ENCODE peak calls at places on chromosomes 11 and 22, in four cellular contexts. L, E, G and V are unnamed samples.

GRCh38 chr11:83827940-83828554 is 541.9 kb upstream of the CCDC90B start:
- DNase-seq in L (no peak), E (no peak), G (peak), V (peak)

GRCh38 chr11:107017433-107018227 is 646 bp downstream of the GUCY1A2 start:
- DNase-seq in L (peak), E (no peak), G (peak), V (peak)

GRCh38 chr22:47965896-47966295 is 1203.4 kb downstream of the TBC1D22A start:
- DNase-seq in L (no peak), E (no peak), G (no peak), V (no peak)

GRCh38 chr11:64088159-64089026 is 52.7 kb downstream of the FLRT1 start:
- DNase-seq in L (no peak), E (no peak), G (no peak), V (no peak)

GRCh38 chr11:134270250-134270714 is 5.9 kb upstream of the GLB1L3 start:
- DNase-seq in L (no peak), E (no peak), G (no peak), V (no peak)

GRCh38 chr11:36452987-36453386 is 57.1 kb downstream of the TRAF6 start:
- DNase-seq in L (no peak), E (no peak), G (no peak), V (no peak)

GRCh38 chr11:1877211-1878133 is 14.2 kb downstream of the PRR33 start:
- DNase-seq in L (peak), E (peak), G (no peak), V (peak)

GRCh38 chr11:45880772-45881570 is 4.5 kb upstream of the MAPK8IP1 start:
- DNase-seq in L (no peak), E (no peak), G (no peak), V (no peak)

GRCh38 chr11:66863428-66864125 is 6.7 kb downstream of the LRFN4 start:
- DNase-seq in L (no peak), E (no peak), G (no peak), V (no peak)

GRCh38 chr11:1563697-1564534 is 8.2 kb downstream of the DUSP8 start:
- DNase-seq in L (no peak), E (no peak), G (no peak), V (no peak)

GRCh38 chr11:19460718-19461405 is 220.1 kb upstream of the E2F8 start:
- DNase-seq in L (no peak), E (no peak), G (no peak), V (no peak)

GRCh38 chr22:38707346-38707745 is 1.6 kb downstream of the GTPBP1 start:
- DNase-seq in L (peak), E (no peak), G (no peak), V (peak)

GRCh38 chr22:38706101-38706884 is 549 bp downstream of the GTPBP1 start:
- DNase-seq in L (peak), E (peak), G (no peak), V (no peak)

GRCh38 chr22:38704568-38705234 is 1.0 kb upstream of the GTPBP1 start:
- DNase-seq in L (no peak), E (no peak), G (no peak), V (no peak)

GRCh38 chr22:38706885-38707180 is 1.1 kb downstream of the GTPBP1 start:
- DNase-seq in L (no peak), E (no peak), G (no peak), V (no peak)

DNA sequence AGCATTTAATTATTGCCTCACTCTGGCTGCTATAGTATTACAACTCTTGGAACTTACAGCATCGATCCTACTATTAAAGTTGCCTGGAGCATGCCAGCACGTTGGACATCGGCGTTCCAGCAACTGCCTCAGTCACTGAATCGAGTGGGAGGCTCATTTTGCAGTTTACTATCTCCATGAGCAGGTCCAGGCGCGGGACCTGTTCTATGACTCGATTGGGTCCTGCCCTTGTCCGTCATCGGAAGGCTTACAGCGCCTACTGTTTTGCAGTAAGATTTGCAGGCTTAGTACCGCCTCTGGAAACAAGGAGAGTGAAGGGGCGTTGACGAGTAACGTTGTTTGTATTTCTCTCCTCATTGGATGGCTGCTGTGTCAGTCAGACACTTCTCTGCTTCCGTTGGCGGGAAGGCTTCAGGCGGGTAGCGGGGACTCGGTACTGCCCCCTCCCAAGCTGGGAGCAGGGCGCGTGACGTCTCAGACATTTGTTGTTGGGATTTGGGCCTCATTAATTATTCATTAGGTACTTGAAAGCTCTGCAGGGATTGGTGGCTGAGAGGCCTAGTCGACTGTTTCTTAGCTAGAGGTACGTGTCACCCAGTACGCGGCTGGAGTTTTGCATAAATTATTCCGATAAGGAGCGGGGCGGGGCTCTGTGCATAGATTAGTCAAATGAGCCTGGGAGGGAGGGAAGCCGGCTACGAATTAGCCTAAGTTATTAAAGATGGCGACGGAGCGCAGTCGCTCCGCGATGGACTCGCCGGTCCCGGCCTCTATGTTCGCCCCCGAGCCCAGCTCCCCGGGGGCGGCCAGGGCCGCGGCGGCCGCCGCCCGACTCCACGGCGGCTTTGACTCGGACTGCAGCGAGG is at the start of gene GTPBP1:
- DNase-seq in L (peak), E (peak), G (peak), V (peak)
- TF ChIP-seq CTCF in L (no peak), E (no peak), G (no peak), V (no peak)

DNA sequence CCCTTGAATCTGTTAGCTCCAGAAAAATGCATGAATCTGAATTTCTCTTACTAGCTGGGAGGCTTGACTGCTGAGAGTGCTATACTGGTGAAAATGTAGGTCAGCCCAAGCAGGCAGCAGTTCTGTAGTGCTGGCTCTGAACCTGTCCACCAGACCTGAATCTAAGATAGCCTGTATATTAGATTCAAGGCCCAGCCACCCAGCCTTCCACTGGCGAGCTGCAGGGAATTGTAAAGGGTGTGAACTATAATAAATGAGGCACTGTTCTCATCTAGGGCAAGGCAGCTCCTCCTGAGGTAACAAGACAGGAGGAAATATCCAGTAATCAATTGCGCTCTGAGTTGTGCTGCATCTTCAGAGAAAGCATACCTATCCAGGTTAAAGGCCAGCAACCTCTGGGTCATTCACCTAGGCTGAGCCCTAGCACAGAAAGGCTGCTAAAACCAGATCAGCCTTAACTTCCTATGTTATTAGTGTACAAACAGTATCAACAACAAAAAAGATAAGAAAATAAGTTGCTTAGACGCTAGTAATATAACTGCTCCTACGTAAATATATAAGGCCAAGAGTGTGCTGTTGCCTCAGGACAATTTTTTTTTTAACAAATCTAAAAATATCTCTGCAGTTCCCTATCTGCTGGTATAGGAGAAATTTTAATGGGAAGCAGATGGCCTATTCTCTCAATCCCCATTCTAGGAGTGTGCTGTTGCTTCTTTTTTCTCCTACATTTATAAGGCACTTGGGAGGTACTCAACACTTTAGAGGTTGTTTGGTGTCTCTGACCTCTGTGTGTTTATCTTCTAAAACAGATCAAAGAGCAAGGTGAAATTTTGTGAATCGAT is 63.0 kb downstream of the RELT start:
- DNase-seq in L (no peak), E (no peak), G (no peak), V (no peak)
- TF ChIP-seq CTCF in L (no peak), E (no peak), G (no peak), V (no peak)

DNA sequence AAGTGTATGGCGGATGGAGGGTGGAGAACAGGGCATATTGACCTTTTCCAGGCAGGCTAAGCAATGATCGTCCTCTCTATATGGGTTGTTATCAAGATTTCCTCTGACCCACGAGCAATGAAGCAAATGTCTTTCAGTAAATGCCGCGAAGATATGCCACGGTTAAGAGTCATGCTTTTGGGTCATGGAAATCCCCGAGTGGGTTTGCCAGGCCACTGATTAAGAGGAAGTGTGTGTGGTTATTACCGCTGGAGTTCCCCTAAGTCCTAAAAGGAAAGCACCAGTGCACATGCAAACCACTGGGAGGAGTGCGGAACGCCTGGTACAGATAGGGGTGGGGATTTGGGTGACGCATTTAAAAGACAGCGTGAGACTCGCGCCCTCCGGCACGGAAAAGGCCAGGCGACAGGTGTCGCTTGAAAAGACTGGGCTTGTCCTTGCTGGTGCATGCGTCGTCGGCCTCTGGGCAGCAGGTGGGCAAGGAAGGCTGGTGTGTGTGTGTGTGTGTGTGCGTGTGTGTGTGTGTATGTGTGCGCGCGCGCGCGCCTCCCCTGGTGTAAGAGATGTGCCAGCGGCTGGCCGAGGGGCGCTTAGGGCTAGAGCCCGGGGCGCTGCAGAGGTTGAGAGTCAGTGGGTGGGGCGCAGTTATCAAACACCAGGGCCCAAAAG is at the start of gene BIRC3:
- DNase-seq in L (peak), E (peak), G (peak), V (peak)
- TF ChIP-seq CTCF in L (no peak), E (peak), G (peak), V (peak)

DNA sequence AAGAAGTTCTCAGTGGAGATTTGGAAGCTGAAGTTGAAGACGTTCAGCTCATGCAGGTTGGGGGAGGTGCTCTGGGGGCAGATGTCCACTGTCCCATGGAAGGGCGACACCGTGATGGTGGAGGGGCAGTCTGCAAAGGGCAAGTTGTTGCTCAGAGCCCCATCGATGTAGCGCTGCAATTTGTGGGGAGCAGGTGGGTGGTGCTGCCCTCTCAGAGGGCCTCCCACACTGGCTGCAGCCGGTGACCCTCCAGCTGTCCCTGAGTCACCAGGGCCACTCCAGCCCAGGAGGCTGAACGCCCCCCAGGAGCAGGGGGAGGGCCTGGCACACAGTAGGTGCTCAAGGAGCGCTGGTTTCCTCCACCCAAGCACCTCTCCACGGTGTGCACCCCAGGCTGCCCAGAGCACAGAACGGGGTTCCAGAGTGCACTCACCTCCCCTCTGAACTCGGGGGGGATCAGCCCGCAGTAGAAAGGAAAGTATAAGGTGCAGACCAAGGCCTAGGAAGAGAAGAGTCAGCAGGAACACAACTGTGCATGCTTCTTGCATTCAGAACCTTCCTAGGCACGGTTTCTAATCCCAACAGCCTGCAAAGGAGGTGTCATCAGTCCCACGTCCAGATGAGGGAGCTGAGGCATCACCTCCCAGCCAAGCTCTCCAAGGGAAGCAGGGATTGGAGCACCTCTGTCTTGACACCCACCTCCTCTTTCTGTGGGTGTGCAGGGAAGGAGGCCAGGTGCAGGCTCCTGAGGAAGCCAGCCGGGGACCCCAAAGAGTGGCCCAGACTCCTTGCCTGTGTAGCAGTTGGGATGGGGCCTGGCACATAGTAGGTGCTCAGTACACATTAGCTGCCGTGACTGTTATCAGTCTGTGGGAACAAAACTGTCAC is 2.2 kb downstream of the PNPLA5 start:
- DNase-seq in L (no peak), E (peak), G (no peak), V (no peak)
- TF ChIP-seq CTCF in L (no peak), E (no peak), G (no peak), V (no peak)

GRCh38 chr11:128048121-128048520 is 539.2 kb downstream of the ETS1 start:
- DNase-seq in L (no peak), E (no peak), G (no peak), V (no peak)
- TF ChIP-seq CTCF in L (no peak), E (no peak), G (no peak), V (no peak)

DNA sequence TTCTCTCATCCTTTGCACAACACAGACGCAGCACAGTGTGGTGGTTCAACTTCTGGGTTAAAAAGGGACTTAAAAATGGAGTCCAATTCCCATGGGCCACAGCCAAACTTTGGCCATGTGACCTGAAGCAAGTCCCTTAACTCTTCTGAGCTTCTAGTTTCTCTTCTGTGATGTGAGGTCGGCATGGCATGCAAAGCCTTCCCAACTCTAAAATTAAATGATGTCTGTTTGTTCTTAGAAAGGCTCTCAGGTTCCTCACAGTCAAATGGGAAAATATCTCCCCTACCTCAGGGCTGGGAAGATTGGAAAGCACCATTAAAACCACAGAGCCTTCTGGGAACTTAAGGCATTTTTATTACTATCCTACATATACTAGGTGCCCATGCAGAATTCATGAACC is 38.8 kb downstream of the LGR4 start:
- DNase-seq in L (no peak), E (no peak), G (no peak), V (no peak)
- TF ChIP-seq CTCF in L (no peak), E (no peak), G (no peak), V (no peak)

GRCh38 chr11:74877132-74877531 is 71.8 kb downstream of the XRRA1 start:
- DNase-seq in L (no peak), E (no peak), G (no peak), V (no peak)
- TF ChIP-seq CTCF in L (peak), E (peak), G (peak), V (peak)

GRCh38 chr22:45171830-45172229 is 8.1 kb downstream of the NUP50 start:
- DNase-seq in L (no peak), E (no peak), G (no peak), V (no peak)
- TF ChIP-seq CTCF in L (no peak), E (no peak), G (no peak), V (no peak)